ENCODE peak calls at places on chromosomes 7 and 10, in four cellular contexts. E is ovary, C is Calu3, L is GM20000. D is an unnamed sample.

GRCh38 chr7:50509459-50509858 is 55.7 kb downstream of the DDC start:
- DNase-seq in E (no peak), L (no peak), C (no peak), D (no peak)

GRCh38 chr10:124285587-124286527 is 132.9 kb downstream of the OAT start:
- DNase-seq in E (no peak), C (no peak), L (peak), D (peak)

GRCh38 chr10:5040010-5040635 is 36.5 kb upstream of the AKR1C2 start:
- DNase-seq in L (no peak), C (no peak), E (no peak), D (no peak)

GRCh38 chr7:130223646-130224045 is 16.0 kb downstream of the SSMEM1 start:
- DNase-seq in C (no peak), E (no peak), L (no peak), D (no peak)

GRCh38 chr7:132776105-132776504 is 199.8 kb upstream of the PLXNA4 start:
- DNase-seq in E (no peak), L (no peak), C (no peak), D (no peak)

GRCh38 chr7:44912775-44913347 is 27.5 kb upstream of the PURB start:
- DNase-seq in E (no peak), C (no peak), L (no peak), D (no peak)

GRCh38 chr10:22022257-22023051 is 18.9 kb upstream of the DNAJC1 start:
- DNase-seq in L (no peak), C (no peak), E (no peak), D (no peak)

GRCh38 chr7:134018321-134018720 is 108.8 kb upstream of the LRGUK start:
- DNase-seq in E (no peak), C (no peak), L (no peak), D (no peak)

GRCh38 chr7:133044722-133045473 is 37.0 kb downstream of the CHCHD3 start:
- DNase-seq in E (no peak), C (no peak), L (no peak), D (no peak)

GRCh38 chr7:5429253-5429856 is 5.7 kb upstream of the TNRC18 start:
- DNase-seq in E (peak), C (peak), L (peak), D (no peak)

GRCh38 chr7:100570954-100571828 is 2.5 kb downstream of the SAP25 start:
- DNase-seq in E (peak), L (no peak), C (no peak), D (no peak)

GRCh38 chr10:28248092-28248491 is 54.8 kb downstream of the MPP7 start:
- DNase-seq in C (no peak), L (no peak), E (no peak), D (no peak)

GRCh38 chr7:26029911-26030310 is 122.1 kb upstream of the NFE2L3 start:
- DNase-seq in E (no peak), C (no peak), L (no peak), D (no peak)

GRCh38 chr10:126422561-126422960 is 34.3 kb upstream of the ADAM12 start:
- DNase-seq in L (no peak), C (no peak), E (no peak), D (no peak)

GRCh38 chr10:106705576-106706526 is 458.7 kb downstream of the SORCS1 start:
- DNase-seq in C (peak), L (peak), E (peak), D (no peak)

GRCh38 chr10:107163904-107164861 is at the start of gene SORCS1:
- DNase-seq in C (no peak), L (no peak), E (no peak), D (no peak)

GRCh38 chr7:149496642-149497391 is 792 bp downstream of the ZNF746 start:
- DNase-seq in L (peak), C (peak), E (peak), D (peak)

GRCh38 chr10:69657417-69657816 is 27.4 kb downstream of the FAM241B start:
- DNase-seq in L (no peak), C (no peak), E (no peak), D (no peak)

GRCh38 chr10:11506247-11506789 is 105.1 kb downstream of the USP6NL start:
- DNase-seq in L (no peak), E (no peak), C (no peak), D (no peak)

GRCh38 chr7:26083113-26083512 is 68.9 kb upstream of the NFE2L3 start:
- DNase-seq in E (no peak), C (no peak), L (no peak), D (no peak)

GRCh38 chr7:23024454-23024853 is 10.5 kb upstream of the HYCC1 start:
- DNase-seq in C (no peak), E (no peak), L (no peak), D (no peak)
- TF ChIP-seq CTCF in C (no peak), E (no peak), L (no peak), D (no peak)

DNA sequence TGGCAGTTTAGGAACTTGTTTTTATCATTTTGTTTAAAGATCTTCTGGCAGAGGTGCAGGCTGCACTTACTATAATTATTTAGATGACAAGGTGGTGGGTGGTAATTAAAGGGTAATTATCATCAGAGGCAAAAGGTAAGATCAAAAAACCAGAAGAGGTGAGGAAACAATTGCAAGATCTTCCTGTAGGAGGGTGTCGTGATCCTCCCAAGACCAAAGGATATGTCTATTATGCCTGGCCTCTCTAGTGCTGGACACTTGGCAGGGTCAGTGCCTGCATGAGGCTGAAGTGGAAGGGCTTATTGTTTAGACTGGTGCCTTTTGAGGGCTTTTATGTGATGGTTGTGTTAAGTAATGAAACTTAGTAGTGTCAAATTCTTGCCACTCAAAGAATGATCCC is 1.8 kb upstream of the WAPL start:
- DNase-seq in C (no peak), L (no peak), E (no peak), D (no peak)
- TF ChIP-seq CTCF in C (no peak), L (no peak), E (no peak), D (no peak)

DNA sequence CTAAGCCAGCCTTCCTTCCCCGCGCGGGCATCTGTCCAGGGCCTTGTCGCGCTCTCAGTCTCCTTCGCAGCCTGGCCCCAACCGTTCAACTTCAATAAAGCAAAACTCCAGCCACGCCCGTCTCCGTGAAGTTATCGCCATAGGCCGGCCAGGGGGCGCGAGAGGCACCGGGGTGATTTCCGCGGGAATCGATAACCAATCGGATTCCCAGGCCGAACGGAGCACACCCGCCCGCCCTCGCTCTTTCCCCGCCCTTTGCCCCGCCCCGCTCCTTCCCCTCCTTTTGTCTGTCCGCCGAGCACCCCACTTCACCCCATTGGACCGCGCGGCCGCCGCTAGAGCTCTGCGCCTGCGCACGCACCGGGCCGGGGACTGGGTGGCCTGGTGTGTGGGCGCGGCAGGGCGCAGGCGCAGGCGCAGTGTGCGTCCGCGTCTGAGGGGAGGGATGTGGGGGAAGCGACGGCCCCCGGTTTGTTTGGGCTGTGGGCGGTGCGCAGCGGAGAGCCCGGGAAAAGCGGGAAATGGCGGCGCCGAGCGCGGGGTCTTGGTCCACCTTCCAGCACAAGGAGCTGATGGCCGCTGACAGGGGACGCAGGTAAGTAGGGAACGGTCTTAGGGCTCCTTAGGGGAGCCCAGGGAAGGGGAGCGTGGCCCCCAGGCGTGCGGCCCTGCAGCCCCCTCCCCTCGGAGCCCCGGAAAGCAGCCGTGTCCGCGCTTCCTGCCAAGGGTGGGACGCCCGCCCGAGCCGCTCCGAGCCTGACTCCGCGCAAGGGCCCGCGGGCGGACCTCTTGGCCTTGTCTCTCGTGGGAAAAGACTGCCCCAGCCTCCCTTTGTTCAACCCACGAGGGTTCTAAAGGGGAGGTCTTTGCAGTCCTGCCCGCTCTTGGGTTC is at the start of gene CASP2:
- DNase-seq in L (peak), E (peak), C (peak), D (peak)
- TF ChIP-seq CTCF in L (no peak), E (no peak), C (no peak), D (no peak)

DNA sequence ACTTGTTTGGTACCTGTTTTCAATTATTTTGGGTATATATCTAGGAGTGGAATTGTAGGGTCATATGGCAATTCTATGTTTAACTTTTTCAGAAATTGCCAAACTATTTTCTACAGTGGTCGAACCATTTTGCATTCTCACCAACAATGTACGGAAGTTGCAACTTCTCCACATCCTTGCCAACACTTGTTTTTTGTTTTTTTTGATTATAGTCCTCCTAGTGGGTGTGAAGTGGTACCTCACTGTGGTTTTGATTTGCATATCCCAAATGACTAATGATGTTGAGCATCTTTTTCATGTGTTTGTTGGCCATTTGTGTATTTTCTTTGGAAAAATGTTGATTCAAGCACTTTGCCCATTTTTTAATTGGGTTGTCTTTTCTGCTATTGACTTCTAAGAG is 122.1 kb downstream of the RPS24 start:
- DNase-seq in C (no peak), E (no peak), L (no peak), D (no peak)
- TF ChIP-seq CTCF in C (no peak), E (no peak), L (no peak), D (no peak)

GRCh38 chr7:117349545-117349944 is 26.7 kb upstream of the WNT2 start:
- DNase-seq in C (no peak), E (no peak), L (no peak), D (no peak)
- TF ChIP-seq CTCF in C (no peak), E (no peak), L (no peak), D (no peak)

DNA sequence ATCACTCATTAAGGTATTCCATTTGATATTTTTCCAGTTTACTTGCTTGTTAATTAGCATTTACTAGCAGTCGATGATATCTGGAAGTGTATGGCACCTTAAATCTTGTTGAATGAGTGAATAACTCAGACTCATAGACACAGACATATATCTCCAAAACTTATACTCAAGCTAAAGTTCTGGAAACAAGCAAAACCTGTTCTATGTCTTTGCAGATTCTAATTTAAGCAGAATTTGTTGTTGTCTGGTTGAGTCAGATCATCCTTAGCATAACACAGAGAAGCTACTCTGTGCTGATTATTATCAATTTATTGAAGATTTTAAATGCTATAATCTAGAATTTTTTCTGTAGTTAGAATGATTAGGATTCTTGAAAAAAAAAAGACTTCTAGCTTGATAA is 296.2 kb downstream of the MDFIC start:
- DNase-seq in L (no peak), C (no peak), E (no peak), D (no peak)
- TF ChIP-seq CTCF in L (no peak), C (no peak), E (no peak), D (no peak)

DNA sequence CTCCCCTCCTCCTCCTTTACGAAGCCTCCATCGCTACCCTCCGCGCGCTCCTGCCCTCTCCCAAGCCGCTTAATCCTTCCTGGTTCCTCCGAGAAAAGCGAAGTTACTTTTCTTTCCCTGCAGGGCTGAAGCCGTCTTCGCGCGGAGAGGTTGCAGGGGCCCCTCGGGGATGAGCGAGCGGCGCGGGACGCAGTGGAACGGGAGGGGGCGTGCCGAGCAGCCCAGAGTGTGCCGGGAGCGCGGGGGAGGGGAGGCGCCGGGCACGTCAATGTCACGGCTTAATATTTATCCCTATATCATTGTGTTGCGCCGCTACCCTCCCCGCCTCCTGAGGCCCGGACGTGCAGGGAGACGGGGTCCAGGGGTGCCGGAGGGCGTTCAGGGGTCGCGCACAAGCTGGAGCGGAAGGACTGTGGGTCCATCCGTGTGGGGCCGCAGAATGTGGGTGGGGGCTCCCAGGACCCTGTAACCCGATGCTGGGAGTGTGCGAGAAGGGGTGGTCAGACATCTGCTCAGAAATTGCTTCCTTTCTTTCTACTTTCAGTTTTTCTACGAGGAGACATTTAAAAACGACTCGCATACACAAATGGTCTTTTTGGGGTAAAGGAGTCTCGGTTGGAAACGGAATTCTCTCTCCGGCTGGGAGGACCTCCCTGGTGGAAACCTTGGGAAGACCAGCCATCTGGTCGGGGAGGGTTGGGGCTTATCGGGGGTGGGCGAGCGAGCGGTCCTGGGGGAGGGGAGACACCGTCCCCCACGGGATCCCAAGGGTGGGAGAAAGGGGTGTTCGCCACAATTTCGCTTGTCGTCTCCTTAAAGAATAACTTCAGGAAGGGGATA is 2.4 kb downstream of the CDK6 start:
- DNase-seq in E (peak), L (peak), C (peak), D (peak)
- TF ChIP-seq CTCF in E (no peak), L (peak), C (no peak), D (no peak)

GRCh38 chr7:39745320-39745719 is 121.9 kb downstream of the RALA start:
- DNase-seq in E (no peak), C (no peak), L (no peak), D (no peak)

GRCh38 chr7:39744620-39745019 is 121.2 kb downstream of the RALA start:
- DNase-seq in L (no peak), C (no peak), E (no peak), D (no peak)

GRCh38 chr7:39749177-39749576 is 125.8 kb downstream of the RALA start:
- DNase-seq in E (no peak), C (no peak), L (no peak), D (no peak)

GRCh38 chr7:39749717-39750116 is 126.3 kb downstream of the RALA start:
- DNase-seq in E (no peak), C (no peak), L (no peak), D (no peak)

GRCh38 chr7:39746162-39746782 is 122.9 kb downstream of the RALA start:
- DNase-seq in E (peak), L (peak), C (peak), D (no peak)
- TF ChIP-seq CTCF in E (peak), L (peak), C (peak), D (no peak)

DNA sequence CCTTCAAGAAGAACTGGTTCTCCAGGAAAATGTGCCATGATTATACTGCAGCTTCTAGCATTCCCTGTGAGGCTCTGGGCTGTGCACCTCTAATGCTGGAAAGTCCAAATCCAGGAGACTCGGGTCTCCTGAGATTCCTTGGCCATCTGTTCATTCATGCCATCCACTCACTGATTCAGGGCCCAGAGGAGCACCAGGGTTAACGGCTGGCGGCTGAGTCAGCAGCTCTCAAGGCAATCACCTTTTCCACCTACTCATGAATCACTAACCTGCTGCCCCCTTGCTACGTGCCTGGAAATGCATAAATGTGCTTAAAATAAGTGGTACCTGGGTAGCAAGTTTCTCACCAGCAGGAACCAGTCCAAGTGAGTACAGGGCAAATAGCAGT is 132.7 kb downstream of the KCNMA1 start:
- DNase-seq in C (peak), L (no peak), E (no peak), D (no peak)
- TF ChIP-seq CTCF in C (no peak), L (no peak), E (no peak), D (no peak)

DNA sequence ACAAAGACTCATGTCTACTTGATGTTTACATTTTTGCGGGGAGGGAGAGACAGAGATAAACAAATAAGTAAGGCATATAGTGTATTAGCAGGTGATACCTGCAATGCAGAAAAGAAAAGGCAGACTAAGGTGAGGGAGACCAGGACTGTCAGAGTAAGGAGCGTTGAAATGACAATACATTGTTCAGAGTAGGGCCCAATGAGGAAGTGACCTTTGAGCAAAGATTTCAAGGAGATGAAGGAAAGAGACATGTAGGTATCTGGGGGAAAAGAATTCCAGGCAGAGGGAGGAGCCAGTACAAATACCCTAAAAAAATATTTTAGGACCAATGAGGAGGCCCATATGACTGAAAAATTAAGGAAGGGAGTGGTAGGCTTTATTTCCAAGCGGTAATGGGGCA is 162.7 kb upstream of the PRSS1 start:
- DNase-seq in E (no peak), L (no peak), C (no peak), D (no peak)
- TF ChIP-seq CTCF in E (no peak), L (no peak), C (no peak), D (no peak)

D was measured in activated B cell treated with CpG ODN at 0.5 μM for 24 hours.